ENCODE peak calls at places on chromosome 3, in seven cellular contexts. F is HuH-7; S is SIG-M5; P is tibial nerve; N is HEK293T; U is stimulated activated naive CD4-positive, alpha-beta T cell; B is kidney. M is an unnamed sample.

GRCh38 chr3:43872301-43872700 is 181.6 kb downstream of the ABHD5 start:
- DNase-seq in F (no peak), S (no peak), P (no peak), N (no peak), U (no peak), B (no peak), M (peak)

GRCh38 chr3:32815812-32816438 is 1.9 kb upstream of the TRIM71 start:
- DNase-seq in F (peak), S (no peak), P (no peak), N (no peak), U (no peak), B (no peak), M (no peak)

GRCh38 chr3:8900065-8900464 is 63.2 kb downstream of the RAD18 start:
- DNase-seq in F (no peak), S (no peak), P (no peak), N (no peak), U (no peak), B (no peak), M (peak)

GRCh38 chr3:86965180-86965579 is 25.8 kb downstream of the VGLL3 start:
- DNase-seq in F (no peak), S (no peak), P (no peak), N (no peak), U (no peak), B (no peak), M (no peak)

GRCh38 chr3:195580733-195581443 is 2.9 kb downstream of the APOD start:
- DNase-seq in F (no peak), S (no peak), P (no peak), N (no peak), U (no peak), B (no peak), M (peak)

GRCh38 chr3:176362191-176362731 is 835.0 kb downstream of the TBL1XR1 start:
- DNase-seq in F (peak), S (no peak), P (no peak), N (no peak), U (no peak), B (peak), M (no peak)

GRCh38 chr3:70358978-70359580 is 46.6 kb upstream of the MDFIC2 start:
- DNase-seq in F (no peak), S (no peak), P (no peak), N (peak), U (no peak), B (no peak), M (peak)

GRCh38 chr3:37862219-37862711 is 585 bp downstream of the CTDSPL start:
- DNase-seq in F (peak), S (no peak), P (no peak), N (peak), U (peak), B (peak), M (peak)

GRCh38 chr3:52399593-52399992 is 45.3 kb downstream of the SEMA3G start:
- DNase-seq in F (no peak), S (no peak), P (no peak), N (no peak), U (no peak), B (peak), M (peak)

GRCh38 chr3:71299160-71299559 is 284.4 kb downstream of the FOXP1 start:
- DNase-seq in F (no peak), S (no peak), P (no peak), N (no peak), U (peak), B (no peak), M (no peak)

GRCh38 chr3:65597225-65597951 is 441.3 kb downstream of the MAGI1 start:
- DNase-seq in F (peak), S (no peak), P (no peak), N (no peak), U (no peak), B (peak), M (no peak)

GRCh38 chr3:71317140-71317539 is 266.4 kb downstream of the FOXP1 start:
- DNase-seq in F (no peak), S (no peak), P (no peak), N (no peak), U (no peak), B (no peak), M (no peak)

GRCh38 chr3:109563149-109563548 is 225.8 kb upstream of the DPPA4 start:
- DNase-seq in F (no peak), S (no peak), P (no peak), N (no peak), U (peak), B (no peak), M (no peak)

GRCh38 chr3:99781761-99782160 is 35.9 kb upstream of the CMSS1 start:
- DNase-seq in F (no peak), S (no peak), P (no peak), N (no peak), U (no peak), B (no peak), M (no peak)

GRCh38 chr3:100412897-100413590 is 11.7 kb downstream of the LNP1 start:
- DNase-seq in F (no peak), S (no peak), P (no peak), N (no peak), U (no peak), B (no peak), M (no peak)

GRCh38 chr3:51646091-51646490 is 25.0 kb upstream of the TEX264 start:
- DNase-seq in F (no peak), S (no peak), P (no peak), N (no peak), U (no peak), B (no peak), M (no peak)

GRCh38 chr3:97265237-97266005 is 451.0 kb downstream of the EPHA6 start:
- DNase-seq in F (peak), S (no peak), P (no peak), N (no peak), U (no peak), B (peak), M (no peak)

GRCh38 chr3:129526121-129526900 is 2.1 kb upstream of the RHO start:
- DNase-seq in F (no peak), S (peak), P (no peak), N (no peak), U (no peak), B (no peak), M (no peak)

GRCh38 chr3:15630646-15631350 is 29.3 kb downstream of the BTD start:
- DNase-seq in F (no peak), S (no peak), P (no peak), N (no peak), U (no peak), B (no peak), M (peak)

GRCh38 chr3:137202941-137203340 is 245.2 kb downstream of the IL20RB start:
- DNase-seq in F (no peak), S (no peak), P (no peak), N (no peak), U (no peak), B (no peak), M (no peak)

GRCh38 chr3:105647047-105647446 is 221.8 kb downstream of the CBLB start:
- DNase-seq in F (no peak), S (peak), P (no peak), N (no peak), U (no peak), B (no peak), M (peak)

GRCh38 chr3:159443266-159443665 is 545.4 kb upstream of the IL12A start:
- DNase-seq in F (no peak), S (no peak), P (no peak), N (no peak), U (no peak), B (no peak), M (no peak)

GRCh38 chr3:148400754-148401153 is 296.9 kb upstream of the AGTR1 start:
- DNase-seq in F (no peak), S (no peak), P (no peak), N (no peak), U (no peak), B (no peak), M (no peak)

GRCh38 chr3:77536038-77536775 is 496.3 kb downstream of the ROBO2 start:
- DNase-seq in F (no peak), S (no peak), P (no peak), N (no peak), U (no peak), B (no peak), M (peak)

GRCh38 chr3:55339390-55339789 is 147.7 kb downstream of the WNT5A start:
- DNase-seq in F (no peak), S (no peak), P (no peak), N (no peak), U (no peak), B (no peak), M (no peak)

GRCh38 chr3:157045238-157045860 is 114.6 kb downstream of the CCNL1 start:
- DNase-seq in F (no peak), S (no peak), P (no peak), N (no peak), U (no peak), B (no peak), M (no peak)

GRCh38 chr3:98972155-98972554 is 70.7 kb upstream of the DCBLD2 start:
- DNase-seq in F (no peak), S (no peak), P (no peak), N (no peak), U (no peak), B (no peak), M (peak)

GRCh38 chr3:123036352-123037014 is 8.9 kb upstream of the SEMA5B start:
- DNase-seq in F (no peak), S (peak), P (no peak), N (no peak), U (no peak), B (no peak), M (peak)

M was measured in epithelial cell of esophagus.